ENCODE peak calls at places on chromosomes 11 and 22, in four cellular contexts. H is activated CD4-positive, CD25-positive, alpha-beta regulatory T cell treated with anti-CD3 and anti-CD28 coated beads, Interleukin-2, amount 50 U/mL, for 16 hours; X is HTR-8/SVneo; Y is hippocampal formation. O is an unnamed sample.

GRCh38 chr11:73340164-73340563 is 32.1 kb downstream of the ARHGEF17 start:
- DNase-seq in H (no peak), X (no peak), Y (no peak), O (no peak)

GRCh38 chr11:115674176-115674575 is 170.0 kb upstream of the CADM1 start:
- DNase-seq in H (no peak), X (no peak), Y (no peak), O (no peak)

GRCh38 chr11:76047766-76048165 is 158.5 kb downstream of the WNT11 start:
- DNase-seq in H (no peak), X (no peak), Y (no peak), O (no peak)

GRCh38 chr22:38346506-38346905 is 29.3 kb upstream of the CSNK1E start:
- DNase-seq in H (no peak), X (no peak), Y (no peak), O (peak; percentile 30)

GRCh38 chr22:23157560-23158515 is 12.6 kb downstream of the RAB36 start:
- DNase-seq in H (no peak), X (no peak), Y (no peak), O (no peak)

GRCh38 chr22:17970205-17970708 is 54.1 kb downstream of the MICAL3 start:
- DNase-seq in H (no peak), X (peak; percentile 39), Y (no peak), O (no peak)

GRCh38 chr11:113806403-113806802 is 26.8 kb downstream of the CLDN25 start:
- DNase-seq in H (no peak), X (peak; percentile 28), Y (no peak), O (no peak)

GRCh38 chr11:132022718-132023117 is 652.3 kb downstream of the NTM start:
- DNase-seq in H (no peak), X (no peak), Y (no peak), O (no peak)

GRCh38 chr11:2539761-2540520 is 95.1 kb downstream of the KCNQ1 start:
- DNase-seq in H (no peak), X (no peak), Y (no peak), O (no peak)

GRCh38 chr11:94823127-94823732 is 55.1 kb downstream of the AMOTL1 start:
- DNase-seq in H (no peak), X (no peak), Y (no peak), O (no peak)

GRCh38 chr22:19457828-19458428 is 10.4 kb upstream of the C22orf39 start:
- DNase-seq in H (no peak), X (no peak), Y (no peak), O (no peak)

O was measured in ureter.